ENCODE peak calls at places on chromosomes 7 and 10, in five cellular contexts. J, I, R, S and K are unnamed samples.
A peak's percentile ranks its signal among the peaks of the same experiment; 100 is the strongest.

GRCh38 chr10:102420810-102421644 is at the start of gene FBXL15:
- DNase-seq in J (peak; percentile 95), I (peak; percentile 95), R (peak; percentile 99), S (peak; percentile 97), K (peak; percentile 95)

GRCh38 chr7:54798569-54798968 is 39.6 kb upstream of the SEC61G start:
- DNase-seq in J (no peak), I (no peak), R (no peak), S (no peak), K (no peak)

GRCh38 chr7:83514977-83515376 is 134.0 kb downstream of the SEMA3E start:
- DNase-seq in J (no peak), I (no peak), R (no peak), S (no peak), K (no peak)

GRCh38 chr10:132508497-132509443 is 28.8 kb upstream of the INPP5A start:
- DNase-seq in J (peak; percentile 60), I (no peak), R (no peak), S (no peak), K (no peak)

GRCh38 chr10:54985732-54986131 is 184.7 kb upstream of the PCDH15 start:
- DNase-seq in J (no peak), I (no peak), R (no peak), S (peak; percentile 29), K (no peak)

GRCh38 chr10:129023057-129023456 is 444.0 kb upstream of the MGMT start:
- DNase-seq in J (peak; percentile 30), I (peak; percentile 15), R (no peak), S (peak; percentile 48), K (peak; percentile 9)

GRCh38 chr10:17265468-17265867 is 37.4 kb downstream of the VIM start:
- DNase-seq in J (no peak), I (peak; percentile 10), R (no peak), S (no peak), K (no peak)

GRCh38 chr10:114470956-114471905 is 66.9 kb upstream of the AFAP1L2 start:
- DNase-seq in J (peak; percentile 52), I (peak; percentile 77), R (peak; percentile 62), S (peak; percentile 83), K (peak; percentile 78)

GRCh38 chr7:32518534-32519140 is 23.3 kb downstream of the AVL9 start:
- DNase-seq in J (no peak), I (peak; percentile 71), R (peak; percentile 74), S (peak; percentile 74), K (no peak)

GRCh38 chr7:159099217-159099655 is 45.4 kb downstream of the VIPR2 start:
- DNase-seq in J (no peak), I (no peak), R (no peak), S (no peak), K (no peak)

GRCh38 chr7:141287936-141288335 is 214.1 kb downstream of the TMEM178B start:
- DNase-seq in J (no peak), I (no peak), R (no peak), S (no peak), K (no peak)

GRCh38 chr7:101676956-101677355 is 47.9 kb upstream of the MYL10 start:
- DNase-seq in J (no peak), I (no peak), R (no peak), S (no peak), K (no peak)

GRCh38 chr10:96651998-96652431 is 65.2 kb upstream of the TM9SF3 start:
- DNase-seq in J (no peak), I (no peak), R (no peak), S (no peak), K (peak; percentile 37)

GRCh38 chr7:37431413-37431812 is 17.3 kb downstream of the ELMO1 start:
- DNase-seq in J (no peak), I (no peak), R (no peak), S (no peak), K (no peak)

GRCh38 chr10:84232376-84232775 is 7.0 kb upstream of the LRIT2 start:
- DNase-seq in J (no peak), I (no peak), R (no peak), S (no peak), K (no peak)

GRCh38 chr7:132251327-132251659 is 325.0 kb downstream of the PLXNA4 start:
- DNase-seq in J (peak; percentile 62), I (no peak), R (no peak), S (no peak), K (peak; percentile 92)

GRCh38 chr7:156816943-156817572 is 75.9 kb downstream of the LMBR1 start:
- DNase-seq in J (no peak), I (peak; percentile 38), R (no peak), S (peak; percentile 56), K (no peak)

GRCh38 chr7:13518738-13519137 is 470.7 kb downstream of the ETV1 start:
- DNase-seq in J (no peak), I (no peak), R (no peak), S (no peak), K (no peak)

GRCh38 chr10:133299224-133299623 is 9.4 kb downstream of the TUBGCP2 start:
- DNase-seq in J (no peak), I (no peak), R (no peak), S (no peak), K (no peak)

GRCh38 chr7:102093599-102094001 is 193.1 kb upstream of the SH2B2 start:
- DNase-seq in J (no peak), I (no peak), R (no peak), S (no peak), K (peak; percentile 62)

GRCh38 chr7:8204674-8205377 is 57.1 kb downstream of the ICA1 start:
- DNase-seq in J (no peak), I (no peak), R (no peak), S (no peak), K (no peak)

GRCh38 chr7:129805086-129805719 is 147.6 kb downstream of the UBE2H start:
- DNase-seq in J (no peak), I (no peak), R (no peak), S (no peak), K (no peak)

GRCh38 chr10:24528960-24529359 is 194.7 kb downstream of the ARHGAP21 start:
- DNase-seq in J (no peak), I (no peak), R (no peak), S (no peak), K (no peak)

GRCh38 chr10:33179056-33179455 is 155.4 kb downstream of the NRP1 start:
- DNase-seq in J (no peak), I (peak; percentile 41), R (no peak), S (no peak), K (no peak)

GRCh38 chr7:132500727-132501410 is 75.4 kb downstream of the PLXNA4 start:
- DNase-seq in J (peak; percentile 51), I (no peak), R (no peak), S (peak; percentile 74), K (peak; percentile 42)

GRCh38 chr10:69335063-69335587 is 56.8 kb downstream of the HK1 start:
- DNase-seq in J (peak; percentile 51), I (no peak), R (no peak), S (peak; percentile 80), K (peak; percentile 45)

GRCh38 chr10:69337312-69338132 is 59.2 kb downstream of the HK1 start:
- DNase-seq in J (no peak), I (peak; percentile 86), R (no peak), S (peak; percentile 94), K (no peak)

GRCh38 chr10:69334258-69335062 is 56.2 kb downstream of the HK1 start:
- DNase-seq in J (no peak), I (no peak), R (no peak), S (no peak), K (no peak)

GRCh38 chr10:69336952-69337311 is 58.6 kb downstream of the HK1 start:
- DNase-seq in J (no peak), I (no peak), R (no peak), S (no peak), K (no peak)

GRCh38 chr10:69335613-69336012 is 57.3 kb downstream of the HK1 start:
- DNase-seq in J (no peak), I (no peak), R (no peak), S (no peak), K (no peak)
- H3K4me1 ChIP-seq in J (peaks cover 76% of the 10 kb centered on the region), I (peaks cover 28% of the 10 kb centered on the region), R (peaks cover 22% of the 10 kb centered on the region), S (peaks cover 30% of the 10 kb centered on the region), K (peaks cover 27% of the 10 kb centered on the region)

GRCh38 chr10:36608866-36609265 is 516.5 kb upstream of the ANKRD30A start:
- DNase-seq in J (no peak), I (peak; percentile 13), R (no peak), S (peak; percentile 7), K (no peak)

GRCh38 chr10:36608251-36608650 is 517.1 kb upstream of the ANKRD30A start:
- DNase-seq in J (no peak), I (peak; percentile 67), R (no peak), S (peak; percentile 9), K (no peak)

GRCh38 chr10:36612436-36612835 is 513.0 kb upstream of the ANKRD30A start:
- DNase-seq in J (no peak), I (no peak), R (no peak), S (no peak), K (no peak)
- H3K4me1 ChIP-seq in J (no peaks in the 10 kb centered on the region), I (peaks cover 8% of the 10 kb centered on the region), R (no peaks in the 10 kb centered on the region), S (no peaks in the 10 kb centered on the region), K (no peaks in the 10 kb centered on the region)

GRCh38 chr10:15794569-15794968 is 65.7 kb downstream of the MINDY3 start:
- DNase-seq in J (no peak), I (no peak), R (no peak), S (no peak), K (no peak)

GRCh38 chr10:15793664-15794063 is 66.6 kb downstream of the MINDY3 start:
- DNase-seq in J (no peak), I (no peak), R (no peak), S (no peak), K (no peak)

GRCh38 chr10:15796098-15796759 is 64.1 kb downstream of the MINDY3 start:
- DNase-seq in J (no peak), I (no peak), R (no peak), S (no peak), K (no peak)

GRCh38 chr10:15796762-15797161 is 63.5 kb downstream of the MINDY3 start:
- DNase-seq in J (no peak), I (no peak), R (no peak), S (no peak), K (no peak)

GRCh38 chr10:15795000-15795792 is 65.1 kb downstream of the MINDY3 start:
- DNase-seq in J (no peak), I (no peak), R (no peak), S (no peak), K (no peak)
- H3K4me1 ChIP-seq in J (peaks cover 5% of the 10 kb centered on the region), I (peaks cover 10% of the 10 kb centered on the region), R (no peaks in the 10 kb centered on the region), S (peaks cover 6% of the 10 kb centered on the region), K (peaks cover 16% of the 10 kb centered on the region)

GRCh38 chr10:125060486-125060850 is 99.9 kb downstream of the CTBP2 start:
- DNase-seq in J (no peak), I (peak; percentile 56), R (no peak), S (no peak), K (no peak)
- H3K4me1 ChIP-seq in J (peaks cover 99% of the 10 kb centered on the region), I (peaks cover 51% of the 10 kb centered on the region), R (peaks cover 49% of the 10 kb centered on the region), S (peaks cover 51% of the 10 kb centered on the region), K (peaks cover 73% of the 10 kb centered on the region)

GRCh38 chr7:134528749-134529148 is 1.4 kb downstream of the AKR1B10 start:
- DNase-seq in J (no peak), I (no peak), R (no peak), S (no peak), K (no peak)
- H3K4me1 ChIP-seq in J (peaks cover 39% of the 10 kb centered on the region), I (peaks cover 15% of the 10 kb centered on the region), R (peaks cover 19% of the 10 kb centered on the region), S (no peaks in the 10 kb centered on the region), K (peaks cover 13% of the 10 kb centered on the region)

GRCh38 chr10:14608381-14609001 is 166.2 kb downstream of the FAM107B start:
- DNase-seq in J (peak; percentile 18), I (no peak), R (no peak), S (no peak), K (no peak)
- H3K4me1 ChIP-seq in J (peaks cover 4% of the 10 kb centered on the region), I (peaks cover 5% of the 10 kb centered on the region), R (peaks cover 16% of the 10 kb centered on the region), S (peaks cover 6% of the 10 kb centered on the region), K (no peaks in the 10 kb centered on the region)

GRCh38 chr10:104034401-104035053 is 51.2 kb downstream of the COL17A1 start:
- DNase-seq in J (no peak), I (no peak), R (no peak), S (no peak), K (no peak)
- H3K4me1 ChIP-seq in J (no peaks in the 10 kb centered on the region), I (no peaks in the 10 kb centered on the region), R (no peaks in the 10 kb centered on the region), S (no peaks in the 10 kb centered on the region), K (no peaks in the 10 kb centered on the region)